ENCODE peak calls at places on chromosomes 13 and 19, in seven cellular contexts. One of them, this sample, is unnamed.

GRCh38 chr19:42386974-42387707 is 3.0 kb downstream of the CNFN start:
- DNase-seq in T-cell: peak
- DNase-seq in WTC11: peak
- DNase-seq in cardiac muscle cell: peak
- DNase-seq in RPMI7951: peak
- DNase-seq in AG20443: peak
- DNase-seq in iris pigment epithelial cell: peak
- DNase-seq in this sample: peak

GRCh38 chr19:33394006-33394722 is 20.7 kb downstream of the CEBPG start:
- DNase-seq in T-cell: no peak
- DNase-seq in WTC11: no peak
- DNase-seq in cardiac muscle cell: no peak
- DNase-seq in RPMI7951: peak
- DNase-seq in AG20443: peak
- DNase-seq in iris pigment epithelial cell: peak
- DNase-seq in this sample: peak

GRCh38 chr13:36029171-36029570 is 102.0 kb downstream of the DCLK1 start:
- DNase-seq in T-cell: no peak
- DNase-seq in WTC11: no peak
- DNase-seq in cardiac muscle cell: no peak
- DNase-seq in RPMI7951: peak
- DNase-seq in AG20443: no peak
- DNase-seq in iris pigment epithelial cell: peak
- DNase-seq in this sample: no peak

GRCh38 chr13:58655086-58655485 is 1023.5 kb downstream of the PCDH17 start:
- DNase-seq in T-cell: no peak
- DNase-seq in WTC11: no peak
- DNase-seq in cardiac muscle cell: no peak
- DNase-seq in RPMI7951: no peak
- DNase-seq in AG20443: no peak
- DNase-seq in iris pigment epithelial cell: no peak
- DNase-seq in this sample: no peak

GRCh38 chr13:50598338-50598737 is 245.2 kb downstream of the DLEU7 start:
- DNase-seq in T-cell: no peak
- DNase-seq in WTC11: no peak
- DNase-seq in cardiac muscle cell: no peak
- DNase-seq in RPMI7951: no peak
- DNase-seq in AG20443: no peak
- DNase-seq in iris pigment epithelial cell: no peak
- DNase-seq in this sample: no peak

GRCh38 chr19:42216653-42217521 is 590 bp downstream of the DEDD2 start:
- DNase-seq in T-cell: no peak
- DNase-seq in WTC11: peak
- DNase-seq in cardiac muscle cell: peak
- DNase-seq in RPMI7951: peak
- DNase-seq in AG20443: peak
- DNase-seq in iris pigment epithelial cell: peak
- DNase-seq in this sample: peak

GRCh38 chr19:10316229-10317044 is 622 bp upstream of the FDX2 start:
- DNase-seq in T-cell: no peak
- DNase-seq in WTC11: no peak
- DNase-seq in cardiac muscle cell: no peak
- DNase-seq in RPMI7951: no peak
- DNase-seq in AG20443: no peak
- DNase-seq in iris pigment epithelial cell: no peak
- DNase-seq in this sample: no peak

GRCh38 chr19:17841371-17841809 is 6.4 kb downstream of the JAK3 start:
- DNase-seq in T-cell: no peak
- DNase-seq in WTC11: no peak
- DNase-seq in cardiac muscle cell: no peak
- DNase-seq in RPMI7951: peak
- DNase-seq in AG20443: peak
- DNase-seq in iris pigment epithelial cell: no peak
- DNase-seq in this sample: no peak

GRCh38 chr13:64855506-64855905 is 2374.6 kb downstream of the PCDH9 start:
- DNase-seq in T-cell: no peak
- DNase-seq in WTC11: no peak
- DNase-seq in cardiac muscle cell: peak
- DNase-seq in RPMI7951: peak
- DNase-seq in AG20443: no peak
- DNase-seq in iris pigment epithelial cell: peak
- DNase-seq in this sample: no peak

GRCh38 chr13:27549406-27549981 is 70.8 kb downstream of the LNX2 start:
- DNase-seq in T-cell: no peak
- DNase-seq in WTC11: no peak
- DNase-seq in cardiac muscle cell: no peak
- DNase-seq in RPMI7951: no peak
- DNase-seq in AG20443: no peak
- DNase-seq in iris pigment epithelial cell: no peak
- DNase-seq in this sample: no peak

GRCh38 chr19:39194832-39195542 is 1.8 kb upstream of the NCCRP1 start:
- DNase-seq in T-cell: no peak
- DNase-seq in WTC11: no peak
- DNase-seq in cardiac muscle cell: peak
- DNase-seq in RPMI7951: no peak
- DNase-seq in AG20443: no peak
- DNase-seq in iris pigment epithelial cell: no peak
- DNase-seq in this sample: no peak

GRCh38 chr13:20359335-20359734 is 127.2 kb upstream of the GJB6 start:
- DNase-seq in T-cell: no peak
- DNase-seq in WTC11: no peak
- DNase-seq in cardiac muscle cell: no peak
- DNase-seq in RPMI7951: peak
- DNase-seq in AG20443: peak
- DNase-seq in iris pigment epithelial cell: peak
- DNase-seq in this sample: no peak

GRCh38 chr13:113804703-113805430 is 45.8 kb downstream of the TMEM255B start:
- DNase-seq in T-cell: no peak
- DNase-seq in WTC11: peak
- DNase-seq in cardiac muscle cell: no peak
- DNase-seq in RPMI7951: no peak
- DNase-seq in AG20443: no peak
- DNase-seq in iris pigment epithelial cell: no peak
- DNase-seq in this sample: peak

GRCh38 chr19:2064788-2065524 is 13.9 kb upstream of the MKNK2 start:
- DNase-seq in T-cell: no peak
- DNase-seq in WTC11: no peak
- DNase-seq in cardiac muscle cell: no peak
- DNase-seq in RPMI7951: no peak
- DNase-seq in AG20443: peak
- DNase-seq in iris pigment epithelial cell: no peak
- DNase-seq in this sample: peak

GRCh38 chr13:74675185-74675584 is 541.0 kb upstream of the KLF12 start:
- DNase-seq in T-cell: no peak
- DNase-seq in WTC11: no peak
- DNase-seq in cardiac muscle cell: no peak
- DNase-seq in RPMI7951: no peak
- DNase-seq in AG20443: no peak
- DNase-seq in iris pigment epithelial cell: peak
- DNase-seq in this sample: no peak

GRCh38 chr19:47110521-47111080 is 3.0 kb downstream of the ZC3H4 start:
- DNase-seq in T-cell: peak
- DNase-seq in WTC11: no peak
- DNase-seq in cardiac muscle cell: no peak
- DNase-seq in RPMI7951: no peak
- DNase-seq in AG20443: no peak
- DNase-seq in iris pigment epithelial cell: no peak
- DNase-seq in this sample: no peak

GRCh38 chr19:18995804-18996241 is 37.5 kb downstream of the SUGP2 start:
- DNase-seq in T-cell: no peak
- DNase-seq in WTC11: peak
- DNase-seq in cardiac muscle cell: peak
- DNase-seq in RPMI7951: peak
- DNase-seq in AG20443: peak
- DNase-seq in iris pigment epithelial cell: peak
- DNase-seq in this sample: peak

GRCh38 chr13:113666324-113666660 is 727 bp upstream of the GRK1 start:
- DNase-seq in T-cell: no peak
- DNase-seq in WTC11: no peak
- DNase-seq in cardiac muscle cell: no peak
- DNase-seq in RPMI7951: no peak
- DNase-seq in AG20443: no peak
- DNase-seq in iris pigment epithelial cell: no peak
- DNase-seq in this sample: peak

GRCh38 chr19:45020071-45020470 is 18.8 kb upstream of the CLASRP start:
- DNase-seq in T-cell: no peak
- DNase-seq in WTC11: no peak
- DNase-seq in cardiac muscle cell: no peak
- DNase-seq in RPMI7951: no peak
- DNase-seq in AG20443: no peak
- DNase-seq in iris pigment epithelial cell: no peak
- DNase-seq in this sample: no peak

GRCh38 chr13:107842562-107843180 is 372.7 kb downstream of the LIG4 start:
- DNase-seq in T-cell: no peak
- DNase-seq in WTC11: no peak
- DNase-seq in cardiac muscle cell: no peak
- DNase-seq in RPMI7951: no peak
- DNase-seq in AG20443: no peak
- DNase-seq in iris pigment epithelial cell: peak
- DNase-seq in this sample: no peak

GRCh38 chr13:79724348-79725103 is 243.6 kb downstream of the NDFIP2 start:
- DNase-seq in T-cell: no peak
- DNase-seq in WTC11: no peak
- DNase-seq in cardiac muscle cell: peak
- DNase-seq in RPMI7951: no peak
- DNase-seq in AG20443: no peak
- DNase-seq in iris pigment epithelial cell: peak
- DNase-seq in this sample: no peak

GRCh38 chr13:45362939-45363338 is 22.0 kb upstream of the TPT1 start:
- DNase-seq in T-cell: no peak
- DNase-seq in WTC11: peak
- DNase-seq in cardiac muscle cell: no peak
- DNase-seq in RPMI7951: no peak
- DNase-seq in AG20443: no peak
- DNase-seq in iris pigment epithelial cell: no peak
- DNase-seq in this sample: peak

GRCh38 chr13:29935309-29935981 is 85.0 kb upstream of the UBL3 start:
- DNase-seq in T-cell: peak
- DNase-seq in WTC11: no peak
- DNase-seq in cardiac muscle cell: no peak
- DNase-seq in RPMI7951: no peak
- DNase-seq in AG20443: peak
- DNase-seq in iris pigment epithelial cell: no peak
- DNase-seq in this sample: no peak

GRCh38 chr13:60267498-60268202 is 103.9 kb upstream of the DIAPH3 start:
- DNase-seq in T-cell: no peak
- DNase-seq in WTC11: peak
- DNase-seq in cardiac muscle cell: peak
- DNase-seq in RPMI7951: peak
- DNase-seq in AG20443: no peak
- DNase-seq in iris pigment epithelial cell: peak
- DNase-seq in this sample: no peak

GRCh38 chr13:100666124-100666523 is 8.5 kb downstream of the TMTC4 start:
- DNase-seq in T-cell: no peak
- DNase-seq in WTC11: no peak
- DNase-seq in cardiac muscle cell: no peak
- DNase-seq in RPMI7951: no peak
- DNase-seq in AG20443: no peak
- DNase-seq in iris pigment epithelial cell: no peak
- DNase-seq in this sample: no peak

GRCh38 chr19:3443840-3444694 is 36.3 kb downstream of the SMIM24 start:
- DNase-seq in T-cell: no peak
- DNase-seq in WTC11: peak
- DNase-seq in cardiac muscle cell: peak
- DNase-seq in RPMI7951: no peak
- DNase-seq in AG20443: no peak
- DNase-seq in iris pigment epithelial cell: peak
- DNase-seq in this sample: peak

GRCh38 chr13:78934336-78934735 is 275.4 kb upstream of the OBI1 start:
- DNase-seq in T-cell: no peak
- DNase-seq in WTC11: no peak
- DNase-seq in cardiac muscle cell: peak
- DNase-seq in RPMI7951: no peak
- DNase-seq in AG20443: no peak
- DNase-seq in iris pigment epithelial cell: no peak
- DNase-seq in this sample: no peak

GRCh38 chr19:2046046-2046907 is 4.8 kb downstream of the MKNK2 start:
- DNase-seq in T-cell: no peak
- DNase-seq in WTC11: no peak
- DNase-seq in cardiac muscle cell: no peak
- DNase-seq in RPMI7951: no peak
- DNase-seq in AG20443: no peak
- DNase-seq in iris pigment epithelial cell: no peak
- DNase-seq in this sample: no peak

GRCh38 chr13:37429976-37430375 is 168.6 kb downstream of the POSTN start:
- DNase-seq in T-cell: no peak
- DNase-seq in WTC11: no peak
- DNase-seq in cardiac muscle cell: no peak
- DNase-seq in RPMI7951: peak
- DNase-seq in AG20443: peak
- DNase-seq in iris pigment epithelial cell: peak
- DNase-seq in this sample: no peak

GRCh38 chr13:45208132-45208531 is 7.3 kb upstream of the KCTD4 start:
- DNase-seq in T-cell: no peak
- DNase-seq in WTC11: no peak
- DNase-seq in cardiac muscle cell: no peak
- DNase-seq in RPMI7951: no peak
- DNase-seq in AG20443: no peak
- DNase-seq in iris pigment epithelial cell: no peak
- DNase-seq in this sample: no peak

GRCh38 chr19:38251564-38252051 is 4.6 kb downstream of the PPP1R14A start:
- DNase-seq in T-cell: no peak
- DNase-seq in WTC11: no peak
- DNase-seq in cardiac muscle cell: no peak
- DNase-seq in RPMI7951: no peak
- DNase-seq in AG20443: peak
- DNase-seq in iris pigment epithelial cell: no peak
- DNase-seq in this sample: peak

GRCh38 chr13:113000575-113000974 is 31.6 kb downstream of the MCF2L start:
- DNase-seq in T-cell: no peak
- DNase-seq in WTC11: no peak
- DNase-seq in cardiac muscle cell: no peak
- DNase-seq in RPMI7951: no peak
- DNase-seq in AG20443: no peak
- DNase-seq in iris pigment epithelial cell: no peak
- DNase-seq in this sample: no peak

GRCh38 chr19:48614436-48615144 is at the start of gene FAM83E:
- DNase-seq in T-cell: no peak
- DNase-seq in WTC11: peak
- DNase-seq in cardiac muscle cell: no peak
- DNase-seq in RPMI7951: no peak
- DNase-seq in AG20443: no peak
- DNase-seq in iris pigment epithelial cell: no peak
- DNase-seq in this sample: no peak

GRCh38 chr19:19410553-19411550 is 5.4 kb downstream of the GATAD2A start:
- DNase-seq in T-cell: no peak
- DNase-seq in WTC11: no peak
- DNase-seq in cardiac muscle cell: no peak
- DNase-seq in RPMI7951: no peak
- DNase-seq in AG20443: peak
- DNase-seq in iris pigment epithelial cell: no peak
- DNase-seq in this sample: no peak

This sample was measured in Right ventricle myocardium superior.